ENCODE peak calls at places on chromosomes 6 and 20, in four cellular contexts. One of them, this sample, is unnamed.

GRCh38 chr6:44029489-44030185 is 97.6 kb downstream of the MRPL14 start:
- DNase-seq in GM23338: no peak
- DNase-seq in breast epithelium: no peak
- DNase-seq in HCT116: no peak
- DNase-seq in this sample: no peak

GRCh38 chr6:98308564-98308963 is 525.8 kb upstream of the POU3F2 start:
- DNase-seq in GM23338: no peak
- DNase-seq in breast epithelium: no peak
- DNase-seq in HCT116: no peak
- DNase-seq in this sample: no peak

GRCh38 chr20:5730131-5730530 is 20.1 kb upstream of the SHLD1 start:
- DNase-seq in GM23338: no peak
- DNase-seq in breast epithelium: no peak
- DNase-seq in HCT116: no peak
- DNase-seq in this sample: no peak

GRCh38 chr20:14219801-14220461 is 117.5 kb downstream of the FLRT3 start:
- DNase-seq in GM23338: peak
- DNase-seq in breast epithelium: no peak
- DNase-seq in HCT116: peak
- DNase-seq in this sample: no peak

GRCh38 chr6:100877851-100878250 is 3.3 kb downstream of the ASCC3 start:
- DNase-seq in GM23338: peak
- DNase-seq in breast epithelium: no peak
- DNase-seq in HCT116: no peak
- DNase-seq in this sample: no peak

GRCh38 chr20:6590891-6591679 is 176.4 kb upstream of the BMP2 start:
- DNase-seq in GM23338: no peak
- DNase-seq in breast epithelium: no peak
- DNase-seq in HCT116: no peak
- DNase-seq in this sample: no peak

GRCh38 chr20:29085625-29086024 is 2171.8 kb upstream of the DEFB115 start:
- DNase-seq in GM23338: no peak
- DNase-seq in breast epithelium: no peak
- DNase-seq in HCT116: no peak
- DNase-seq in this sample: no peak

GRCh38 chr6:74415056-74415455 is 719.1 kb downstream of the CD109 start:
- DNase-seq in GM23338: no peak
- DNase-seq in breast epithelium: no peak
- DNase-seq in HCT116: no peak
- DNase-seq in this sample: no peak

GRCh38 chr20:48797275-48797825 is 30.4 kb downstream of the PREX1 start:
- DNase-seq in GM23338: no peak
- DNase-seq in breast epithelium: no peak
- DNase-seq in HCT116: no peak
- DNase-seq in this sample: peak

GRCh38 chr20:51946581-51946980 is 144.3 kb upstream of the SALL4 start:
- DNase-seq in GM23338: no peak
- DNase-seq in breast epithelium: no peak
- DNase-seq in HCT116: no peak
- DNase-seq in this sample: no peak

GRCh38 chr20:14223806-14224205 is 113.6 kb downstream of the FLRT3 start:
- DNase-seq in GM23338: no peak
- DNase-seq in breast epithelium: no peak
- DNase-seq in HCT116: no peak
- DNase-seq in this sample: no peak

GRCh38 chr6:24504642-24505586 is 10.1 kb downstream of the ALDH5A1 start:
- DNase-seq in GM23338: no peak
- DNase-seq in breast epithelium: no peak
- DNase-seq in HCT116: no peak
- DNase-seq in this sample: no peak

GRCh38 chr20:4740774-4741431 is 19.2 kb downstream of the PRND start:
- DNase-seq in GM23338: peak
- DNase-seq in breast epithelium: no peak
- DNase-seq in HCT116: peak
- DNase-seq in this sample: no peak

GRCh38 chr6:3678946-3679345 is 72.6 kb downstream of the PXDC1 start:
- DNase-seq in GM23338: no peak
- DNase-seq in breast epithelium: no peak
- DNase-seq in HCT116: no peak
- DNase-seq in this sample: no peak

GRCh38 chr20:50311308-50312001 is 120.8 kb downstream of the CEBPB start:
- DNase-seq in GM23338: no peak
- DNase-seq in breast epithelium: no peak
- DNase-seq in HCT116: no peak
- DNase-seq in this sample: no peak

GRCh38 chr6:74953708-74954107 is 252.1 kb downstream of the COL12A1 start:
- DNase-seq in GM23338: no peak
- DNase-seq in breast epithelium: no peak
- DNase-seq in HCT116: no peak
- DNase-seq in this sample: no peak

GRCh38 chr20:46552460-46553420 is 2.3 kb upstream of the OCSTAMP start:
- DNase-seq in GM23338: no peak
- DNase-seq in breast epithelium: no peak
- DNase-seq in HCT116: no peak
- DNase-seq in this sample: peak

GRCh38 chr20:31517373-31517772 is 3.1 kb downstream of the HM13 start:
- DNase-seq in GM23338: peak
- DNase-seq in breast epithelium: no peak
- DNase-seq in HCT116: peak
- DNase-seq in this sample: peak

GRCh38 chr6:5287966-5288297 is 26.6 kb downstream of the FARS2 start:
- DNase-seq in GM23338: no peak
- DNase-seq in breast epithelium: no peak
- DNase-seq in HCT116: no peak
- DNase-seq in this sample: no peak

GRCh38 chr20:431012-431904 is 23.2 kb downstream of the RBCK1 start:
- DNase-seq in GM23338: peak
- DNase-seq in breast epithelium: peak
- DNase-seq in HCT116: peak
- DNase-seq in this sample: peak

GRCh38 chr6:116328528-116328903 is 42.2 kb upstream of the DSE start:
- DNase-seq in GM23338: no peak
- DNase-seq in breast epithelium: no peak
- DNase-seq in HCT116: no peak
- DNase-seq in this sample: no peak
- H3K4me3 ChIP-seq in GM23338: peak
- H3K4me3 ChIP-seq in breast epithelium: no peak
- H3K4me3 ChIP-seq in HCT116: no peak
- H3K4me3 ChIP-seq in this sample: no peak

GRCh38 chr20:23086056-23086551 is at the start of gene CD93:
- DNase-seq in GM23338: peak
- DNase-seq in breast epithelium: no peak
- DNase-seq in HCT116: no peak
- DNase-seq in this sample: no peak
- TF ChIP-seq POLR2AphosphoS5 in GM23338: no peak
- TF ChIP-seq POLR2AphosphoS5 in breast epithelium: peak
- TF ChIP-seq POLR2AphosphoS5 in HCT116: no peak
- TF ChIP-seq POLR2AphosphoS5 in this sample: no peak

GRCh38 chr20:44598413-44599290 is 16.3 kb downstream of the PKIG start:
- DNase-seq in GM23338: no peak
- DNase-seq in breast epithelium: no peak
- DNase-seq in HCT116: no peak
- DNase-seq in this sample: no peak
- H3K4me3 ChIP-seq in GM23338: no peak
- H3K4me3 ChIP-seq in breast epithelium: no peak
- H3K4me3 ChIP-seq in HCT116: no peak
- H3K4me3 ChIP-seq in this sample: no peak

DNA sequence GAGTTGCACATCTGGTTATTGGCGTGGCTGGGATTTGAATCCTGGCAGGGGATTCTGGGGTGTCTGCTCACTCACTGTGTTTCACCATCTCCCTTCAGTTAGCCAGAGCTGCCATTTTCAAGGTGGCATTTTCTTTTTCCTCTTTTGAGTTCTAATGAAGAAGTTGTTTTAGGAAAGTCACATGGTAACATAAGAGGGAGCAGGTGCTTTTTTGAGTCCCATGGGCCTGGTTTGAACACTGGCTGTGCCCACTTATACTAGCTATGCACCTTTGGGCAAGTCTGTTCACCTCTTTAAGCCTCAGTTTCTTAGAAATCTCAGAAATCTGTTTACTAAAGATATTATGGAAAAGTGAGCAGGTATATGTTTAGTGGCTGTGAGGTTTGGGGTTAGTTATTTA is 39.6 kb downstream of the ANKS1A start:
- DNase-seq in GM23338: no peak
- DNase-seq in breast epithelium: no peak
- DNase-seq in HCT116: no peak
- DNase-seq in this sample: no peak
- TF ChIP-seq POLR2AphosphoS5 in GM23338: no peak
- TF ChIP-seq POLR2AphosphoS5 in breast epithelium: no peak
- TF ChIP-seq POLR2AphosphoS5 in HCT116: no peak
- TF ChIP-seq POLR2AphosphoS5 in this sample: no peak